ENCODE peak calls at places on chromosome 21, in four cellular contexts. I is naive thymus-derived CD4-positive, alpha-beta T cell; E is aorta; L is fibroblast of mammary gland. K is an unnamed sample.

GRCh38 chr21:33884361-33885157 is 31.0 kb downstream of the ATP5PO start:
- DNase-seq in I (no peak), E (peak; percentile 14), L (peak; percentile 57), K (peak; percentile 56)

GRCh38 chr21:36966846-36967657 is 583 bp upstream of the HLCS start:
- DNase-seq in I (no peak), E (peak; percentile 90), L (peak; percentile 13), K (peak; percentile 18)

GRCh38 chr21:45979651-45980050 is 1.9 kb upstream of the COL6A1 start:
- DNase-seq in I (no peak), E (no peak), L (no peak), K (no peak)

GRCh38 chr21:46617267-46618051 is 12.6 kb upstream of the S100B start:
- DNase-seq in I (no peak), E (no peak), L (peak; percentile 41), K (peak; percentile 33)

GRCh38 chr21:44785620-44786344 is 15.8 kb downstream of the UBE2G2 start:
- DNase-seq in I (no peak), E (no peak), L (peak; percentile 13), K (no peak)

GRCh38 chr21:25568230-25568629 is 39.1 kb downstream of the MRPL39 start:
- DNase-seq in I (no peak), E (no peak), L (peak; percentile 69), K (no peak)

GRCh38 chr21:31908106-31909031 is 35.5 kb downstream of the HUNK start:
- DNase-seq in I (no peak), E (no peak), L (peak; percentile 8), K (peak; percentile 73)

GRCh38 chr21:38839683-38840286 is 34.1 kb downstream of the ETS2 start:
- DNase-seq in I (no peak), E (no peak), L (peak; percentile 97), K (peak; percentile 92)

GRCh38 chr21:33396966-33397365 is 6.2 kb upstream of the IFNGR2 start:
- DNase-seq in I (no peak), E (no peak), L (peak; percentile 88), K (peak; percentile 53)

GRCh38 chr21:46113497-46114176 is 15.7 kb downstream of the COL6A2 start:
- DNase-seq in I (no peak), E (peak; percentile 61), L (no peak), K (no peak)

GRCh38 chr21:46675595-46676280 is 40.3 kb downstream of the PRMT2 start:
- DNase-seq in I (no peak), E (no peak), L (no peak), K (peak; percentile 30)

GRCh38 chr21:16180613-16181012 is 450.8 kb downstream of the USP25 start:
- DNase-seq in I (no peak), E (no peak), L (no peak), K (no peak)

GRCh38 chr21:28148400-28149064 is 844.1 kb downstream of the LTN1 start:
- DNase-seq in I (no peak), E (no peak), L (no peak), K (peak; percentile 17)

GRCh38 chr21:23936224-23936623 is 1671.1 kb downstream of the MRPL39 start:
- DNase-seq in I (no peak), E (no peak), L (peak; percentile 5), K (no peak)

GRCh38 chr21:35649186-35649585 is 411.1 kb downstream of the SETD4 start:
- DNase-seq in I (no peak), E (no peak), L (peak; percentile 72), K (peak; percentile 83)

GRCh38 chr21:34592120-34592561 is 22.8 kb downstream of the RCAN1 start:
- DNase-seq in I (no peak), E (no peak), L (peak; percentile 43), K (peak; percentile 47)

GRCh38 chr21:25925064-25925463 is 190.3 kb downstream of the GABPA start:
- DNase-seq in I (no peak), E (no peak), L (peak; percentile 20), K (no peak)

GRCh38 chr21:19340303-19340702 is 936.7 kb upstream of the TMPRSS15 start:
- DNase-seq in I (no peak), E (no peak), L (no peak), K (no peak)

GRCh38 chr21:42459583-42460215 is 36.3 kb downstream of the RSPH1 start:
- DNase-seq in I (no peak), E (no peak), L (no peak), K (no peak)

GRCh38 chr21:16116798-16117197 is 387.0 kb downstream of the USP25 start:
- DNase-seq in I (no peak), E (no peak), L (peak; percentile 64), K (peak; percentile 65)

GRCh38 chr21:16583567-16583966 is 853.8 kb downstream of the USP25 start:
- DNase-seq in I (no peak), E (no peak), L (peak; percentile 46), K (no peak)

GRCh38 chr21:41659791-41660560 is 106.9 kb downstream of the RIPK4 start:
- DNase-seq in I (no peak), E (peak; percentile 93), L (peak; percentile 81), K (peak; percentile 53)

GRCh38 chr21:19268634-19269138 is 865.1 kb upstream of the TMPRSS15 start:
- DNase-seq in I (no peak), E (no peak), L (no peak), K (no peak)

GRCh38 chr21:38254970-38255369 is 1.8 kb upstream of the KCNJ15 start:
- DNase-seq in I (no peak), E (no peak), L (no peak), K (no peak)

GRCh38 chr21:17742940-17743592 is 76.1 kb downstream of the C21orf91 start:
- DNase-seq in I (no peak), E (no peak), L (no peak), K (no peak)

GRCh38 chr21:8989883-8990325 is 1531.5 kb upstream of the TPTE start:
- DNase-seq in I (no peak), E (peak; percentile 81), L (no peak), K (no peak)

GRCh38 chr21:40049959-40050290 is 182.7 kb downstream of the PCP4 start:
- DNase-seq in I (no peak), E (no peak), L (no peak), K (no peak)

GRCh38 chr21:33488936-33489335 is 2.6 kb downstream of the DNAJC28 start:
- DNase-seq in I (no peak), E (no peak), L (no peak), K (no peak)

GRCh38 chr21:14787312-14787711 is 241.2 kb upstream of the SAMSN1 start:
- DNase-seq in I (no peak), E (no peak), L (no peak), K (no peak)

K was measured in GM23248.